ENCODE peak calls at places on chromosomes 12 and 14, in eight cellular contexts. F is H9; Z is activated CD8-positive, alpha-beta memory T cell treated with anti-CD3 and anti-CD28 coated beads, Interleukin-2, amount 50 U/mL, for 4 hours; D is progenitor cell of endocrine pancreas; O is activated CD4-positive, alpha-beta T cell treated with anti-CD3 and anti-CD28 coated beads for 36 hours; I is activated naive CD4-positive, alpha-beta T cell treated with anti-CD3 and anti-CD28 coated beads, Interleukin-2, amount 10 ng/mL, durations not matched to agents 7 days and 5 days; B is naive thymus-derived CD4-positive, alpha-beta T cell; P is A549. A is an unnamed sample.

GRCh38 chr12:22228022-22228875 is 106.3 kb downstream of the ST8SIA1 start:
- DNase-seq in I (no peak), Z (no peak), P (no peak), D (no peak), B (no peak), F (no peak), O (no peak), A (no peak)

GRCh38 chr14:68297871-68298468 is 478.4 kb downstream of the RAD51B start:
- DNase-seq in O (no peak), B (no peak), I (no peak), Z (no peak), D (no peak), F (peak; percentile 52), P (peak; percentile 55), A (no peak)

GRCh38 chr12:27331927-27332324 is 710 bp upstream of the BMAL2 start:
- DNase-seq in I (no peak), D (no peak), B (no peak), P (no peak), Z (no peak), O (peak; percentile 13), F (no peak), A (no peak)

GRCh38 chr12:85641796-85642195 is 194.4 kb downstream of the RASSF9 start:
- DNase-seq in D (no peak), I (no peak), B (no peak), F (no peak), Z (no peak), P (no peak), O (no peak), A (no peak)

GRCh38 chr12:5026342-5026938 is 17.2 kb upstream of the KCNA5 start:
- DNase-seq in Z (no peak), F (no peak), O (no peak), I (no peak), B (no peak), P (no peak), D (no peak), A (no peak)

GRCh38 chr12:120267736-120268135 is 2.2 kb upstream of the PXN start:
- DNase-seq in D (no peak), Z (no peak), O (no peak), F (no peak), P (no peak), B (no peak), I (no peak), A (no peak)

GRCh38 chr12:129200576-129200975 is 347.3 kb downstream of the GLT1D1 start:
- DNase-seq in P (no peak), B (no peak), F (no peak), O (no peak), D (no peak), Z (no peak), I (no peak), A (no peak)

GRCh38 chr14:76267322-76268012 is 108.5 kb upstream of the ESRRB start:
- DNase-seq in I (peak; percentile 46), D (peak; percentile 30), P (no peak), Z (no peak), B (no peak), F (peak; percentile 73), O (peak; percentile 38), A (no peak)

GRCh38 chr12:646303-647038 is 16.8 kb downstream of the NINJ2 start:
- DNase-seq in D (no peak), O (no peak), P (peak; percentile 58), I (no peak), F (no peak), Z (no peak), B (no peak), A (peak; percentile 37)

GRCh38 chr12:62292761-62293446 is 32.7 kb downstream of the USP15 start:
- DNase-seq in P (no peak), D (no peak), I (no peak), F (no peak), O (no peak), Z (no peak), B (no peak), A (peak; percentile 59)

GRCh38 chr12:93742086-93742934 is 65.1 kb downstream of the CRADD start:
- DNase-seq in F (peak; percentile 59), P (peak; percentile 81), B (peak; percentile 25), D (peak; percentile 37), Z (peak; percentile 46), I (peak; percentile 82), O (peak; percentile 74), A (peak; percentile 84)

GRCh38 chr12:113766133-113766879 is 199.8 kb downstream of the RBM19 start:
- DNase-seq in B (no peak), I (no peak), O (no peak), D (peak; percentile 68), Z (no peak), P (peak; percentile 61), F (no peak), A (no peak)

GRCh38 chr12:130990034-130990433 is 36.3 kb downstream of the ADGRD1 start:
- DNase-seq in Z (no peak), O (no peak), B (no peak), I (no peak), P (no peak), D (no peak), F (no peak), A (peak; percentile 41)

GRCh38 chr12:115963030-115963480 is 314.4 kb downstream of the MED13L start:
- DNase-seq in B (no peak), P (no peak), O (no peak), I (no peak), Z (no peak), F (no peak), D (no peak), A (no peak)

GRCh38 chr14:97946291-97946690 is 1149.1 kb downstream of the VRK1 start:
- DNase-seq in P (no peak), I (no peak), D (no peak), O (no peak), B (no peak), F (peak; percentile 64), Z (no peak), A (no peak)

GRCh38 chr14:71855399-71856036 is 76.7 kb upstream of the RGS6 start:
- DNase-seq in O (peak; percentile 78), B (no peak), I (peak; percentile 69), D (peak; percentile 37), F (peak; percentile 56), P (peak; percentile 64), Z (peak; percentile 45), A (peak; percentile 81)

GRCh38 chr14:90726656-90727055 is 89.6 kb downstream of the TTC7B start:
- DNase-seq in P (peak; percentile 44), F (peak; percentile 45), Z (no peak), B (no peak), O (no peak), D (no peak), I (no peak), A (no peak)

GRCh38 chr12:12704593-12705230 is 8.7 kb upstream of the GPR19 start:
- DNase-seq in O (peak; percentile 58), Z (no peak), P (peak; percentile 94), F (peak; percentile 73), B (peak; percentile 66), I (peak; percentile 58), D (no peak), A (no peak)

GRCh38 chr14:59675394-59675793 is 98.8 kb upstream of the CCDC175 start:
- DNase-seq in P (no peak), F (no peak), Z (no peak), O (no peak), I (no peak), B (no peak), D (no peak), A (no peak)

GRCh38 chr12:45583011-45583657 is 146.4 kb upstream of the ARID2 start:
- DNase-seq in F (no peak), I (no peak), P (no peak), O (no peak), Z (no peak), D (no peak), B (no peak), A (no peak)

GRCh38 chr12:129659927-129660326 is 243.9 kb downstream of the TMEM132D start:
- DNase-seq in Z (no peak), F (no peak), B (no peak), I (no peak), O (no peak), D (no peak), P (no peak), A (no peak)

GRCh38 chr14:79613625-79614024 is 597.7 kb downstream of the DIO2 start:
- DNase-seq in I (no peak), P (no peak), F (no peak), Z (no peak), O (no peak), D (no peak), B (no peak), A (no peak)

A was measured in activated effector memory CD4-positive, alpha-beta T cell treated with anti-CD3 and anti-CD28 coated beads, Interleukin-2, amount 50 U/mL, for 16 hours.